ENCODE peak calls at places on chromosomes 11 and 22, in seven cellular contexts. B is RWPE1, R is tibial artery, C is brain microvascular endothelial cell, U is Calu3, D is SJSA1, V is neural progenitor cell. S is an unnamed sample.

GRCh38 chr22:46587492-46588278 is 32.5 kb upstream of the GRAMD4 start:
- DNase-seq in B (no peak), R (no peak), C (no peak), U (no peak), D (no peak), V (no peak), S (no peak)

GRCh38 chr11:35980646-35981402 is 37.0 kb downstream of the LDLRAD3 start:
- DNase-seq in B (no peak), R (no peak), C (peak; percentile 26), U (no peak), D (no peak), V (no peak), S (no peak)

GRCh38 chr11:15497366-15497765 is 382.6 kb downstream of the INSC start:
- DNase-seq in B (no peak), R (no peak), C (no peak), U (no peak), D (no peak), V (no peak), S (no peak)

GRCh38 chr22:26777402-26777801 is 120.0 kb downstream of the MIAT start:
- DNase-seq in B (no peak), R (no peak), C (no peak), U (no peak), D (peak; percentile 80), V (no peak), S (no peak)

GRCh38 chr22:45336971-45337431 is 27.3 kb downstream of the FAM118A start:
- DNase-seq in B (no peak), R (peak; percentile 83), C (no peak), U (no peak), D (no peak), V (no peak), S (peak; percentile 21)

GRCh38 chr11:70913715-70914231 is 338.6 kb downstream of the SHANK2 start:
- DNase-seq in B (no peak), R (no peak), C (no peak), U (peak; percentile 37), D (no peak), V (peak; percentile 78), S (no peak)

GRCh38 chr11:20026629-20027545 is 133.4 kb downstream of the DBX1 start:
- DNase-seq in B (peak; percentile 85), R (no peak), C (no peak), U (peak; percentile 57), D (no peak), V (peak; percentile 88), S (no peak)

GRCh38 chr11:120029321-120029720 is 108.6 kb downstream of the TRIM29 start:
- DNase-seq in B (no peak), R (no peak), C (no peak), U (no peak), D (no peak), V (no peak), S (no peak)

GRCh38 chr11:13368041-13368446 is 90.5 kb downstream of the BMAL1 start:
- DNase-seq in B (no peak), R (no peak), C (peak; percentile 35), U (no peak), D (peak; percentile 27), V (no peak), S (no peak)

GRCh38 chr11:110297726-110298297 is 1.4 kb upstream of the RDX start:
- DNase-seq in B (peak; percentile 52), R (no peak), C (no peak), U (no peak), D (peak; percentile 34), V (no peak), S (no peak)

GRCh38 chr22:50420015-50420414 is 54.8 kb downstream of the SBF1 start:
- DNase-seq in B (no peak), R (no peak), C (no peak), U (no peak), D (no peak), V (no peak), S (no peak)

GRCh38 chr11:61022311-61023085 is 51.0 kb downstream of the CD6 start:
- DNase-seq in B (no peak), R (no peak), C (no peak), U (no peak), D (no peak), V (no peak), S (no peak)

GRCh38 chr11:121727942-121728341 is 275.2 kb upstream of the SORL1-AS1 start:
- DNase-seq in B (no peak), R (no peak), C (no peak), U (no peak), D (no peak), V (no peak), S (no peak)

GRCh38 chr11:2777396-2777795 is 77.6 kb upstream of the KCNQ1OT1 start:
- DNase-seq in B (peak; percentile 67), R (no peak), C (no peak), U (peak; percentile 3), D (no peak), V (no peak), S (no peak)

GRCh38 chr11:17352925-17353227 is 1.3 kb downstream of the NCR3LG1 start:
- DNase-seq in B (no peak), R (no peak), C (no peak), U (peak; percentile 37), D (peak; percentile 58), V (peak; percentile 42), S (no peak)

GRCh38 chr11:1359556-1359955 is 30.2 kb upstream of the BRSK2 start:
- DNase-seq in B (no peak), R (no peak), C (no peak), U (no peak), D (no peak), V (no peak), S (no peak)

GRCh38 chr11:74870485-74870884 is 78.4 kb downstream of the XRRA1 start:
- DNase-seq in B (no peak), R (no peak), C (peak; percentile 34), U (no peak), D (no peak), V (peak; percentile 56), S (no peak)

GRCh38 chr11:116215471-116216113 is 557.2 kb downstream of the BUD13 start:
- DNase-seq in B (no peak), R (no peak), C (no peak), U (no peak), D (no peak), V (peak; percentile 44), S (no peak)

GRCh38 chr11:94623120-94623735 is 56.1 kb downstream of the PIWIL4 start:
- DNase-seq in B (peak; percentile 83), R (peak; percentile 27), C (peak; percentile 65), U (peak; percentile 63), D (peak; percentile 41), V (peak; percentile 85), S (peak; percentile 57)

GRCh38 chr11:131944709-131945108 is 574.3 kb downstream of the NTM start:
- DNase-seq in B (no peak), R (no peak), C (no peak), U (no peak), D (no peak), V (no peak), S (no peak)

GRCh38 chr11:40293655-40294342 is 1165.7 kb downstream of the LRRC4C start:
- DNase-seq in B (peak; percentile 91), R (peak; percentile 50), C (peak; percentile 75), U (peak; percentile 20), D (peak; percentile 70), V (peak; percentile 90), S (peak; percentile 87)

GRCh38 chr11:75663808-75664207 is 5.0 kb downstream of the MAP6 start:
- DNase-seq in B (no peak), R (no peak), C (no peak), U (no peak), D (no peak), V (peak; percentile 43), S (no peak)

GRCh38 chr11:114133548-114134329 is 74.2 kb downstream of the ZBTB16 start:
- DNase-seq in B (no peak), R (peak; percentile 76), C (no peak), U (no peak), D (no peak), V (no peak), S (no peak)

GRCh38 chr11:8870461-8871282 is 40.3 kb upstream of the AKIP1 start:
- DNase-seq in B (peak; percentile 45), R (peak; percentile 34), C (peak; percentile 58), U (peak; percentile 65), D (peak; percentile 43), V (peak; percentile 85), S (peak; percentile 50)

GRCh38 chr11:58127350-58127749 is 2.0 kb upstream of the OR9I1 start:
- DNase-seq in B (no peak), R (no peak), C (no peak), U (no peak), D (no peak), V (no peak), S (no peak)

GRCh38 chr11:125494601-125494986 is 1.5 kb downstream of the FEZ1 start:
- DNase-seq in B (no peak), R (no peak), C (no peak), U (no peak), D (no peak), V (peak; percentile 42), S (no peak)